ENCODE peak calls at places on chromosomes 7 and 10, in six cellular contexts. L, V, D, H, A and T are unnamed samples.

GRCh38 chr7:106717997-106718871 is 57.3 kb upstream of the CCDC71L start:
- DNase-seq in L (peak; percentile 97), V (no peak), D (peak; percentile 19), H (no peak), A (no peak), T (no peak)

GRCh38 chr7:97179454-97180104 is 62.1 kb downstream of the SDHAF3 start:
- DNase-seq in L (peak; percentile 72), V (no peak), D (peak; percentile 22), H (peak; percentile 72), A (peak; percentile 17), T (peak; percentile 46)

GRCh38 chr10:106711313-106711906 is 453.1 kb downstream of the SORCS1 start:
- DNase-seq in L (peak; percentile 24), V (no peak), D (peak; percentile 27), H (peak; percentile 41), A (no peak), T (peak; percentile 40)

GRCh38 chr10:132078746-132079345 is 13.1 kb downstream of the JAKMIP3 start:
- DNase-seq in L (no peak), V (peak; percentile 26), D (no peak), H (peak; percentile 15), A (no peak), T (no peak)

GRCh38 chr7:116316838-116317612 is 106.7 kb downstream of the TES start:
- DNase-seq in L (peak; percentile 100), V (peak; percentile 79), D (peak; percentile 74), H (peak; percentile 54), A (no peak), T (no peak)

GRCh38 chr7:5689118-5689517 is 92.3 kb downstream of the RNF216 start:
- DNase-seq in L (peak; percentile 79), V (no peak), D (peak; percentile 57), H (no peak), A (peak; percentile 38), T (no peak)

GRCh38 chr10:98353105-98353504 is 61.9 kb downstream of the PYROXD2 start:
- DNase-seq in L (no peak), V (no peak), D (no peak), H (no peak), A (no peak), T (no peak)

GRCh38 chr7:74525881-74526280 is 72.2 kb downstream of the GTF2IRD1 start:
- DNase-seq in L (no peak), V (no peak), D (no peak), H (no peak), A (no peak), T (no peak)

GRCh38 chr7:29113384-29114102 is 32.8 kb downstream of the CPVL start:
- DNase-seq in L (peak; percentile 19), V (no peak), D (no peak), H (peak; percentile 54), A (no peak), T (no peak)

GRCh38 chr7:157411580-157411979 is 74.8 kb downstream of the DNAJB6 start:
- DNase-seq in L (no peak), V (no peak), D (no peak), H (no peak), A (peak; percentile 39), T (no peak)

GRCh38 chr10:15789793-15790525 is 70.2 kb upstream of the ITGA8 start:
- DNase-seq in L (peak; percentile 96), V (no peak), D (peak; percentile 25), H (no peak), A (no peak), T (no peak)

GRCh38 chr10:115942106-115942505 is 330.9 kb downstream of the GFRA1 start:
- DNase-seq in L (no peak), V (no peak), D (no peak), H (no peak), A (no peak), T (no peak)

GRCh38 chr7:22123139-22123538 is 177.4 kb upstream of the CDCA7L start:
- DNase-seq in L (no peak), V (peak; percentile 66), D (no peak), H (no peak), A (no peak), T (no peak)

GRCh38 chr7:27814054-27814453 is 74.1 kb downstream of the TAX1BP1 start:
- DNase-seq in L (peak; percentile 49), V (no peak), D (no peak), H (no peak), A (no peak), T (no peak)

GRCh38 chr10:86423739-86424138 is 57.1 kb upstream of the GRID1 start:
- DNase-seq in L (no peak), V (no peak), D (no peak), H (no peak), A (no peak), T (no peak)

GRCh38 chr10:15188629-15189028 is 20.1 kb upstream of the NMT2 start:
- DNase-seq in L (no peak), V (no peak), D (no peak), H (no peak), A (no peak), T (no peak)

GRCh38 chr7:76326646-76327233 is 24.3 kb downstream of the HSPB1 start:
- DNase-seq in L (peak; percentile 65), V (no peak), D (no peak), H (no peak), A (no peak), T (no peak)

GRCh38 chr7:2212906-2213305 is 19.8 kb downstream of the MAD1L1 start:
- DNase-seq in L (no peak), V (no peak), D (no peak), H (no peak), A (no peak), T (no peak)

DNA sequence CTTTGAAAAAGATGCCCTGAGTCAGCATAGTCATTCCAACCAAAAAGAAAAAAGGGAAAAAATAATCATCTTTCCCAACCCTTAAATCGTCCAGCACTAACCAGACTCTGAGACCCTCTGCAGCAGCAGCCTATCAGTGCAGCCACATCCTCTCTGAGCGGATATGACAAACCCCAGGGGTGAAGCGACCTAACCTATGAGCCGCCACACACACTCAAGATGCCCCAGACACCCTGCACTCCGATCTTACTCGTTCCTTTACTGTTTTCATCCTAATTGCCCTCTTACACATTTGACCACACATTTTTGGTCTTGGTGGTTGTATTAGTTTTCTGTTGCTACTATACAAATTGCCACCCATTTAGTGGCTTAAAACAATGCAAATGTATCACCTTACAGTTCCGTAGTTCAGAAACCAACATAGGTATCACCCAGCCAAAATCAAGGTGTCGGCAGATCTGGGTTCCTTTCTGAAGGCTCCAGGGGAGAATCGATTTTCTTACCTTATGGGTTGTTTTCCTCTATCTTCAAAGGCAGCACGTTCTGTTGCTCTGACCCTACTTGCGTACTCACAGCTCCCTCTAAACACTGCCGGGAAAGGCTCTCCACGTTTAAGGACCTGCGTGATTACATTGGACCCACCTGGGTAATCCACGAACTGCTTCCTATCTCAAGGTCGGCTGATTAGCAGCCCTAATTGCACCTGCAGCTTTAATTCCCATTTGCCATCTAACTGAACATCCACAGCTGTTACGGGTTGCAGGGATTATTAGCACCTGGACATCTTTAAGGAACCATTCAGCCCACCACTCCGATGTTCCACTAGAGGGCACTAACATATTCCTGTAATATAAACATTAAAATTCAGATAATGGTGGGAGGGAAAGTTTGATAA is 37.3 kb upstream of the PRSS1 start:
- DNase-seq in L (peak; percentile 45), V (no peak), D (no peak), H (peak; percentile 36), A (no peak), T (no peak)
- TF ChIP-seq CTCF in L (peak; percentile 72), V (peak; percentile 36), D (no peak), H (peak; percentile 68), A (peak; percentile 52), T (peak; percentile 37)

DNA sequence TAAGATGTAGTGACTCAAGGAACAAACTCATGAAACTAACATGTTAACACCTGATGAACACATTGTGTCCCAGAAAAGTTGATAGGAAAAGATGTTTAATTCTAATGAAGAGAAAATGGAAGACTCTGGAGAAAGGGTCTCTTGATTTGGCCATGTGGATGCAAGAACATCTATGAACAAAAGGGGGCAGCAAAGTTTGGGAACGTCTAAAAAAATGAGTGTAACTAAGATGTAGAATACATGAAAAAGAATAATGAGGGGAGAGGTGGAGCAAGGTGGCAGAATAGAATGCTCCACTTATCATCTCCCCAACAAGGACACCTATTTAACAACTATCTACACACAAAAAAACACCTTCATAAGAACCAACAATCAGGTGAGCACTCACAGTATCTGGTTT is 805.1 kb downstream of the TNS3 start:
- DNase-seq in L (peak; percentile 60), V (no peak), D (no peak), H (no peak), A (no peak), T (no peak)
- TF ChIP-seq CTCF in L (peak; percentile 64), V (peak; percentile 44), D (no peak), H (peak; percentile 56), A (no peak), T (peak; percentile 10)

GRCh38 chr10:101351477-101351876 is 2.5 kb upstream of the BTRC start:
- DNase-seq in L (no peak), V (no peak), D (no peak), H (no peak), A (no peak), T (no peak)

GRCh38 chr10:101354584-101355070 is 662 bp downstream of the BTRC start:
- DNase-seq in L (no peak), V (no peak), D (no peak), H (no peak), A (no peak), T (no peak)

GRCh38 chr10:101355307-101355706 is 1.3 kb downstream of the BTRC start:
- DNase-seq in L (no peak), V (no peak), D (no peak), H (no peak), A (no peak), T (no peak)

GRCh38 chr10:101356132-101356531 is 2.2 kb downstream of the BTRC start:
- DNase-seq in L (no peak), V (no peak), D (no peak), H (no peak), A (no peak), T (no peak)

GRCh38 chr10:101353692-101354583 is at the start of gene BTRC:
- DNase-seq in L (peak; percentile 99), V (peak; percentile 96), D (peak; percentile 97), H (peak; percentile 99), A (peak; percentile 90), T (peak; percentile 92)
- TF ChIP-seq CTCF in L (no peak), V (no peak), D (no peak), H (peak; percentile 10), A (no peak), T (no peak)

GRCh38 chr10:58820386-58820785 is 307.7 kb downstream of the BICC1 start:
- DNase-seq in L (no peak), V (no peak), D (no peak), H (no peak), A (no peak), T (no peak)

GRCh38 chr10:58823983-58824382 is 311.3 kb downstream of the BICC1 start:
- DNase-seq in L (no peak), V (no peak), D (no peak), H (no peak), A (no peak), T (no peak)

GRCh38 chr10:58817499-58817898 is 304.8 kb downstream of the BICC1 start:
- DNase-seq in L (peak; percentile 23), V (no peak), D (no peak), H (no peak), A (no peak), T (no peak)

GRCh38 chr10:58820862-58821559 is 308.3 kb downstream of the BICC1 start:
- DNase-seq in L (peak; percentile 82), V (no peak), D (no peak), H (no peak), A (no peak), T (no peak)

DNA sequence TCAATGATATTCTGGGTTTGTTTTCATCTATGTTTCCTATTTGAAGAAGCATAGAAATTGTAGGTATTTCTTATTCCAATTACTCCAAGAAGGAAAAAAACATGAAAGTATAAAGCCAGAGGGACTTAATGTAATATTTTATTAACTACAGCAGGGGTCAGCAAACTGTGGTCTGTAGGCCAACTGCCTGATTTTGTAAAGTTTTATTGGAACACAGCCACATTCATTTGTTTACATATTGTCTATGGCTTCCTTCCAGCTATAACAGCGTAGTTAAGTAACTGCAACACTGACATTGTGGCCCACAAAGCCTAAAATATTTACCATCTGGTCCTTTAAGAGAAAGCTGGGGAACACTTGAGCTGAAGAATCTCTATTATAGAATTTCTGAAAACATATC is 306.2 kb downstream of the BICC1 start:
- DNase-seq in L (peak; percentile 89), V (no peak), D (no peak), H (no peak), A (no peak), T (no peak)
- TF ChIP-seq CTCF in L (peak; percentile 22), V (no peak), D (no peak), H (no peak), A (no peak), T (no peak)